ENCODE peak calls at places on chromosomes 2 and 18, in four cellular contexts. One of them, this sample, is unnamed.

GRCh38 chr2:121075006-121075545 is 209.9 kb downstream of the TFCP2L1 start:
- DNase-seq in tibial artery: peak
- DNase-seq in AG04450: peak
- DNase-seq in foreskin keratinocyte: peak
- DNase-seq in this sample: peak

GRCh38 chr18:79065802-79066201 is 3.4 kb upstream of the ATP9B start:
- DNase-seq in tibial artery: no peak
- DNase-seq in AG04450: no peak
- DNase-seq in foreskin keratinocyte: no peak
- DNase-seq in this sample: no peak

GRCh38 chr2:168773719-168774521 is 28.5 kb upstream of the NOSTRIN start:
- DNase-seq in tibial artery: peak
- DNase-seq in AG04450: peak
- DNase-seq in foreskin keratinocyte: peak
- DNase-seq in this sample: no peak

GRCh38 chr18:31325051-31325450 is 7.1 kb downstream of the DSG1 start:
- DNase-seq in tibial artery: peak
- DNase-seq in AG04450: no peak
- DNase-seq in foreskin keratinocyte: peak
- DNase-seq in this sample: no peak

GRCh38 chr18:73340135-73340934 is 472.5 kb upstream of the NETO1 start:
- DNase-seq in tibial artery: no peak
- DNase-seq in AG04450: no peak
- DNase-seq in foreskin keratinocyte: peak
- DNase-seq in this sample: peak

GRCh38 chr2:44330801-44331200 is 30.5 kb downstream of the PREPL start:
- DNase-seq in tibial artery: no peak
- DNase-seq in AG04450: no peak
- DNase-seq in foreskin keratinocyte: no peak
- DNase-seq in this sample: no peak

GRCh38 chr2:216551234-216551633 is 52.6 kb downstream of the RPL37A start:
- DNase-seq in tibial artery: no peak
- DNase-seq in AG04450: peak
- DNase-seq in foreskin keratinocyte: peak
- DNase-seq in this sample: no peak

GRCh38 chr2:187415449-187415848 is 32.6 kb downstream of the CALCRL start:
- DNase-seq in tibial artery: no peak
- DNase-seq in AG04450: no peak
- DNase-seq in foreskin keratinocyte: no peak
- DNase-seq in this sample: no peak

GRCh38 chr18:59459352-59460059 is 100.4 kb upstream of the LMAN1 start:
- DNase-seq in tibial artery: no peak
- DNase-seq in AG04450: peak
- DNase-seq in foreskin keratinocyte: peak
- DNase-seq in this sample: peak

GRCh38 chr2:73952499-73953446 is 26.1 kb downstream of the DGUOK start:
- DNase-seq in tibial artery: peak
- DNase-seq in AG04450: no peak
- DNase-seq in foreskin keratinocyte: peak
- DNase-seq in this sample: no peak

GRCh38 chr2:3135676-3136075 is 241.9 kb downstream of the EIPR1 start:
- DNase-seq in tibial artery: no peak
- DNase-seq in AG04450: no peak
- DNase-seq in foreskin keratinocyte: no peak
- DNase-seq in this sample: no peak
- TF ChIP-seq CTCF in tibial artery: no peak
- TF ChIP-seq CTCF in AG04450: no peak
- TF ChIP-seq CTCF in foreskin keratinocyte: no peak
- TF ChIP-seq CTCF in this sample: no peak

GRCh38 chr18:77648415-77648814 is 398.8 kb downstream of the GALR1 start:
- DNase-seq in tibial artery: no peak
- DNase-seq in AG04450: no peak
- DNase-seq in foreskin keratinocyte: no peak
- DNase-seq in this sample: no peak

GRCh38 chr18:77651441-77651840 is 401.8 kb downstream of the GALR1 start:
- DNase-seq in tibial artery: no peak
- DNase-seq in AG04450: no peak
- DNase-seq in foreskin keratinocyte: no peak
- DNase-seq in this sample: no peak

GRCh38 chr18:77653792-77654191 is 404.1 kb downstream of the GALR1 start:
- DNase-seq in tibial artery: no peak
- DNase-seq in AG04450: no peak
- DNase-seq in foreskin keratinocyte: no peak
- DNase-seq in this sample: no peak

GRCh38 chr18:77654302-77654701 is 404.7 kb downstream of the GALR1 start:
- DNase-seq in tibial artery: no peak
- DNase-seq in AG04450: no peak
- DNase-seq in foreskin keratinocyte: no peak
- DNase-seq in this sample: no peak

GRCh38 chr18:77650799-77651385 is 401.2 kb downstream of the GALR1 start:
- DNase-seq in tibial artery: peak
- DNase-seq in AG04450: no peak
- DNase-seq in foreskin keratinocyte: no peak
- DNase-seq in this sample: no peak
- TF ChIP-seq CTCF in tibial artery: peak
- TF ChIP-seq CTCF in AG04450: no peak
- TF ChIP-seq CTCF in foreskin keratinocyte: peak
- TF ChIP-seq CTCF in this sample: peak

GRCh38 chr2:159108178-159108893 is 139.9 kb downstream of the TANC1 start:
- DNase-seq in tibial artery: no peak
- DNase-seq in AG04450: no peak
- DNase-seq in foreskin keratinocyte: no peak
- DNase-seq in this sample: no peak

GRCh38 chr2:159106105-159106504 is 137.7 kb downstream of the TANC1 start:
- DNase-seq in tibial artery: no peak
- DNase-seq in AG04450: no peak
- DNase-seq in foreskin keratinocyte: no peak
- DNase-seq in this sample: no peak

GRCh38 chr2:159110784-159111183 is 142.3 kb downstream of the TANC1 start:
- DNase-seq in tibial artery: no peak
- DNase-seq in AG04450: no peak
- DNase-seq in foreskin keratinocyte: no peak
- DNase-seq in this sample: no peak

GRCh38 chr2:159111346-159111922 is 143.0 kb downstream of the TANC1 start:
- DNase-seq in tibial artery: no peak
- DNase-seq in AG04450: no peak
- DNase-seq in foreskin keratinocyte: no peak
- DNase-seq in this sample: no peak

GRCh38 chr2:159109552-159109951 is 141.1 kb downstream of the TANC1 start:
- DNase-seq in tibial artery: no peak
- DNase-seq in AG04450: no peak
- DNase-seq in foreskin keratinocyte: no peak
- DNase-seq in this sample: no peak
- TF ChIP-seq CTCF in tibial artery: no peak
- TF ChIP-seq CTCF in AG04450: no peak
- TF ChIP-seq CTCF in foreskin keratinocyte: no peak
- TF ChIP-seq CTCF in this sample: no peak

GRCh38 chr2:201664334-201664733 is 21.0 kb upstream of the TMEM237 start:
- DNase-seq in tibial artery: no peak
- DNase-seq in AG04450: no peak
- DNase-seq in foreskin keratinocyte: no peak
- DNase-seq in this sample: no peak

GRCh38 chr2:201669865-201670264 is 26.6 kb upstream of the TMEM237 start:
- DNase-seq in tibial artery: no peak
- DNase-seq in AG04450: no peak
- DNase-seq in foreskin keratinocyte: no peak
- DNase-seq in this sample: no peak

GRCh38 chr2:201668402-201668801 is 25.1 kb upstream of the TMEM237 start:
- DNase-seq in tibial artery: no peak
- DNase-seq in AG04450: no peak
- DNase-seq in foreskin keratinocyte: no peak
- DNase-seq in this sample: no peak

GRCh38 chr2:201661366-201661765 is 18.1 kb upstream of the TMEM237 start:
- DNase-seq in tibial artery: no peak
- DNase-seq in AG04450: no peak
- DNase-seq in foreskin keratinocyte: no peak
- DNase-seq in this sample: no peak

DNA sequence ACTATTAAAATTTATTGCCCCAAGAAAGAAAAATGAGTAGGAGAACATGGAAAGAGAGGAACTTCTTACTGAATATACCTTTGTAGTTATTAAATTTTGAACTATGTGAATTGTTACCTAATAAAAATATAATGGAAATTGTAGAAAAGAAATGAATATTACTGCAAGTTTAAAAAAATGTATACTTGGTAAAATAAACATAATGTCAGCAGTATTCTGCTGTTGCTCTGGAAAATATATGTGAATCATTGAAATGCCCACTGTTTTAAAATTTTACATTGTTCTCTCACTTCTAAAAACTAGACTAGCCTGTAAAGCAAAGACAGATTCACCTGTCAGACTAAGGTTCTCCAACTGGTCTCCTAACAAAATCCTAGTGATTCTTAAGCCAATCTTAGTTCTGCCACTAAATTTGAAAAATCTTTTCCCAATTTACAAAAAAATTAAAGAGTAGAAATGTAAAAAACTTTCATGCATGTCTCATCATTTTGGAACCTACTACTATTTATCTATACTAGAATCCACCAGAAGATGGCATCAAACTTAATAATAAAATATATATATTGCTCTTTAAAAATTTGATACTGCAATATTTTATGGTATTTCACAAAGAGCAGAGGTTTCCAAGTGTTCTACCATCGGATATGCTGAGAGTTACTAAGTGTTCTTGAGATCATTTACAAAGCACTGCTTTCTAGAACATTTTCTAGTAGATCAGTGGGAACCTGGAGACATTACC is 22.3 kb upstream of the TMEM237 start:
- DNase-seq in tibial artery: no peak
- DNase-seq in AG04450: no peak
- DNase-seq in foreskin keratinocyte: no peak
- DNase-seq in this sample: no peak
- TF ChIP-seq CTCF in tibial artery: peak
- TF ChIP-seq CTCF in AG04450: no peak
- TF ChIP-seq CTCF in foreskin keratinocyte: peak
- TF ChIP-seq CTCF in this sample: no peak

GRCh38 chr18:3931542-3932112 is 481.7 kb downstream of the TGIF1 start:
- DNase-seq in tibial artery: no peak
- DNase-seq in AG04450: no peak
- DNase-seq in foreskin keratinocyte: no peak
- DNase-seq in this sample: no peak
- TF ChIP-seq CTCF in tibial artery: no peak
- TF ChIP-seq CTCF in AG04450: no peak
- TF ChIP-seq CTCF in foreskin keratinocyte: no peak
- TF ChIP-seq CTCF in this sample: peak

DNA sequence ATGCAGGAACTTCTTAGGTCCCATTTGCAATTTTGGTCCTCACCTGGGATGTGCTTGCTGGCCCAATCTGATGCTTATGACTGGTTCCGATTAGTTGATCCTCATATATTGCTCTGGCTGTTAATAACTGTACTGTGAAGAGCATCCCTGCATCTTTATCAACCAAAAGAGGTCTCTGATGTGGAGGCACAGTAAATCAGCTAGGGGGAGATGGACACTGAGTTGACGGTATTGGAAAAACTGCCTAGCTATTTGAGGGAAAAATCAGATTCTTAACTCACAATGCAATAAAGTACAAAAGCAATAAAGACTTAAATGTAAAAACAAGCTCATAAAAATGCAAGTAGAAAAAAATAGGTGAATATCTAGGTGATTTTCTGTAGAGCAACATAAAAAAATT is 188.0 kb upstream of the TCF4 start:
- DNase-seq in tibial artery: no peak
- DNase-seq in AG04450: no peak
- DNase-seq in foreskin keratinocyte: no peak
- DNase-seq in this sample: no peak
- TF ChIP-seq CTCF in tibial artery: no peak
- TF ChIP-seq CTCF in AG04450: peak
- TF ChIP-seq CTCF in foreskin keratinocyte: peak
- TF ChIP-seq CTCF in this sample: peak

GRCh38 chr2:55213822-55214221 is 18.3 kb downstream of the CLHC1 start:
- DNase-seq in tibial artery: no peak
- DNase-seq in AG04450: no peak
- DNase-seq in foreskin keratinocyte: no peak
- DNase-seq in this sample: no peak
- TF ChIP-seq CTCF in tibial artery: no peak
- TF ChIP-seq CTCF in AG04450: no peak
- TF ChIP-seq CTCF in foreskin keratinocyte: no peak
- TF ChIP-seq CTCF in this sample: no peak

This sample was measured in epithelial cell of proximal tubule.